ENCODE peak calls at places on chromosomes 3 and 15, in eight cellular contexts. One of them, this sample, is unnamed. For H3K79me2 and H3K36me3, the result is how much of the 10 kb centered on the place peaks cover.

GRCh38 chr3:114650808-114651207 is 357.0 kb downstream of the TIGIT start:
- DNase-seq in fibroblast of lung: peak
- DNase-seq in keratinocyte: peak
- DNase-seq in endothelial cell of umbilical vein: peak
- DNase-seq in H1: no peak
- DNase-seq in DND-41: no peak
- DNase-seq in astrocyte: peak
- DNase-seq in OCI-LY7: no peak
- DNase-seq in this sample: no peak

GRCh38 chr3:69484507-69485393 is 98.9 kb upstream of the FRMD4B start:
- DNase-seq in OCI-LY7: no peak
- DNase-seq in fibroblast of lung: no peak
- DNase-seq in DND-41: no peak
- DNase-seq in astrocyte: no peak
- DNase-seq in keratinocyte: no peak
- DNase-seq in H1: no peak
- DNase-seq in endothelial cell of umbilical vein: no peak
- DNase-seq in this sample: no peak

GRCh38 chr3:156479574-156479973 is 75.3 kb downstream of the SSR3 start:
- DNase-seq in keratinocyte: no peak
- DNase-seq in astrocyte: no peak
- DNase-seq in fibroblast of lung: no peak
- DNase-seq in DND-41: no peak
- DNase-seq in endothelial cell of umbilical vein: no peak
- DNase-seq in OCI-LY7: no peak
- DNase-seq in H1: no peak
- DNase-seq in this sample: no peak

GRCh38 chr3:148861277-148861869 is 3.7 kb upstream of the CPA3 start:
- DNase-seq in keratinocyte: peak
- DNase-seq in endothelial cell of umbilical vein: peak
- DNase-seq in OCI-LY7: peak
- DNase-seq in fibroblast of lung: peak
- DNase-seq in H1: no peak
- DNase-seq in astrocyte: no peak
- DNase-seq in DND-41: no peak
- DNase-seq in this sample: peak

GRCh38 chr3:70120360-70120966 is 120.9 kb downstream of the SAMMSON start:
- DNase-seq in endothelial cell of umbilical vein: peak
- DNase-seq in OCI-LY7: peak
- DNase-seq in H1: peak
- DNase-seq in astrocyte: peak
- DNase-seq in fibroblast of lung: peak
- DNase-seq in DND-41: peak
- DNase-seq in keratinocyte: peak
- DNase-seq in this sample: peak

GRCh38 chr3:49377483-49377882 is 19.3 kb upstream of the GPX1 start:
- DNase-seq in keratinocyte: no peak
- DNase-seq in OCI-LY7: peak
- DNase-seq in astrocyte: peak
- DNase-seq in H1: no peak
- DNase-seq in DND-41: peak
- DNase-seq in fibroblast of lung: no peak
- DNase-seq in endothelial cell of umbilical vein: no peak
- DNase-seq in this sample: no peak

GRCh38 chr15:50064674-50065073 is 54.4 kb downstream of the ATP8B4 start:
- DNase-seq in keratinocyte: no peak
- DNase-seq in DND-41: no peak
- DNase-seq in H1: no peak
- DNase-seq in endothelial cell of umbilical vein: no peak
- DNase-seq in OCI-LY7: no peak
- DNase-seq in astrocyte: no peak
- DNase-seq in fibroblast of lung: no peak
- DNase-seq in this sample: no peak

GRCh38 chr3:106299300-106300098 is 430.7 kb upstream of the CBLB start:
- DNase-seq in OCI-LY7: no peak
- DNase-seq in keratinocyte: no peak
- DNase-seq in fibroblast of lung: peak
- DNase-seq in endothelial cell of umbilical vein: peak
- DNase-seq in astrocyte: peak
- DNase-seq in DND-41: no peak
- DNase-seq in H1: no peak
- DNase-seq in this sample: no peak

GRCh38 chr3:31522152-31522551 is 10.6 kb upstream of the STT3B start:
- DNase-seq in DND-41: peak
- DNase-seq in H1: no peak
- DNase-seq in fibroblast of lung: no peak
- DNase-seq in keratinocyte: no peak
- DNase-seq in astrocyte: no peak
- DNase-seq in OCI-LY7: peak
- DNase-seq in endothelial cell of umbilical vein: no peak
- DNase-seq in this sample: no peak

GRCh38 chr3:59094446-59094845 is 44.6 kb upstream of the CFAP20DC start:
- DNase-seq in astrocyte: no peak
- DNase-seq in H1: no peak
- DNase-seq in fibroblast of lung: no peak
- DNase-seq in DND-41: no peak
- DNase-seq in OCI-LY7: no peak
- DNase-seq in keratinocyte: no peak
- DNase-seq in endothelial cell of umbilical vein: no peak
- DNase-seq in this sample: no peak

GRCh38 chr15:73700041-73700842 is 16.1 kb downstream of the CD276 start:
- DNase-seq in DND-41: peak
- DNase-seq in fibroblast of lung: peak
- DNase-seq in keratinocyte: no peak
- DNase-seq in H1: peak
- DNase-seq in astrocyte: peak
- DNase-seq in endothelial cell of umbilical vein: peak
- DNase-seq in OCI-LY7: peak
- DNase-seq in this sample: peak

GRCh38 chr3:47283193-47283537 is 421 bp downstream of the KLHL18 start:
- DNase-seq in endothelial cell of umbilical vein: peak
- DNase-seq in keratinocyte: no peak
- DNase-seq in H1: no peak
- DNase-seq in DND-41: no peak
- DNase-seq in OCI-LY7: peak
- DNase-seq in astrocyte: no peak
- DNase-seq in fibroblast of lung: no peak
- DNase-seq in this sample: no peak
- H3K79me2 ChIP-seq in endothelial cell of umbilical vein: half or more
- H3K79me2 ChIP-seq in keratinocyte: half or more
- H3K79me2 ChIP-seq in H1: under half
- H3K79me2 ChIP-seq in DND-41: half or more
- H3K79me2 ChIP-seq in OCI-LY7: under half
- H3K79me2 ChIP-seq in astrocyte: half or more
- H3K79me2 ChIP-seq in fibroblast of lung: under half
- H3K79me2 ChIP-seq in this sample: under half

DNA sequence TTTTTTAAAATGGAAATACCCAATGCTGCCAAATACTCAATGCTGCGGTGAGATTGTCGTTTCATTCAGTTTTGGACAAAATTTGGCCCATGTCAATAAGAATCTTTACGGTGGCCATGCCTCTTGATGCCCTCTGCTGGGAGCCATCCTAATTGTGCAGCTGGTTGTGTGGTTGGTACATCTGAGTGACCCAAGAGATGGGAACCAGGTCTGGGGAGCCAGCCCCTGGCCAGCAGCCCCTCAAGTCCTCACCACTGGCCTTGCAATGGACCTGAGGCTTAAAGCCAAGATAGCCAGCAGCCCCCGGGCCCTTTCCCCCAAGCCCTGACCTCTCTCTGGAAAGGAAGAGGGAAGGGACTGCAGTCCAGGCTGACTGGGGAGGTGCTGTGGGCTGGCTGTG is 36.4 kb upstream of the ESYT3 start:
- DNase-seq in fibroblast of lung: no peak
- DNase-seq in astrocyte: no peak
- DNase-seq in endothelial cell of umbilical vein: no peak
- DNase-seq in keratinocyte: no peak
- DNase-seq in H1: no peak
- DNase-seq in DND-41: no peak
- DNase-seq in OCI-LY7: no peak
- DNase-seq in this sample: no peak
- TF ChIP-seq CTCF in fibroblast of lung: no peak
- TF ChIP-seq CTCF in astrocyte: no peak
- TF ChIP-seq CTCF in endothelial cell of umbilical vein: no peak
- TF ChIP-seq CTCF in keratinocyte: peak
- TF ChIP-seq CTCF in H1: no peak
- TF ChIP-seq CTCF in DND-41: no peak
- TF ChIP-seq CTCF in OCI-LY7: peak
- TF ChIP-seq CTCF in this sample: peak

DNA sequence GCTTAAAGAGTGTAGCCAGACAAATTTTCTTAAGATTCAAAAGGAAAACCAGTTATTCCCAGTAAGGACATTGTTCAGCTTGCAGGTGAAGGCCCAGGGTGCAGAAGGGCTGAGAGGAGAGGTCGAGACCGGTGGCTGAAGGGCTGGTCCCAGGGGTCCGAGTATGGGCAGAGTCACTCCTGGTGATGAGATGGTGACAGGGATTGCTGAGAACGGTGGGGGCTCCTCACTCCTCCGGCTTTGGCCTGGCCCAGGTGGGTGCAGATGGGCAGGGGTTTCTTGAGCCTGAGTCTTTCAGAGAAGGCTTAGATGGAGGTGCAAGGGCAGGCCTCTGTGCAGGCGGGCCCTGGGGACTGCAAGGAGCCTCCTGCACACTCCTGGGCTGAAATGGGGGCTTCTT is 56.2 kb downstream of the ZNF445 start:
- DNase-seq in DND-41: no peak
- DNase-seq in fibroblast of lung: no peak
- DNase-seq in keratinocyte: no peak
- DNase-seq in endothelial cell of umbilical vein: no peak
- DNase-seq in astrocyte: no peak
- DNase-seq in OCI-LY7: no peak
- DNase-seq in H1: no peak
- DNase-seq in this sample: no peak
- H3K36me3 ChIP-seq in DND-41: under half
- H3K36me3 ChIP-seq in fibroblast of lung: under half
- H3K36me3 ChIP-seq in keratinocyte: under half
- H3K36me3 ChIP-seq in endothelial cell of umbilical vein: under half
- H3K36me3 ChIP-seq in astrocyte: under half
- H3K36me3 ChIP-seq in OCI-LY7: under half
- H3K36me3 ChIP-seq in H1: under half
- H3K36me3 ChIP-seq in this sample: under half

GRCh38 chr3:120438216-120438615 is 12.6 kb downstream of the FSTL1 start:
- DNase-seq in DND-41: no peak
- DNase-seq in fibroblast of lung: no peak
- DNase-seq in keratinocyte: no peak
- DNase-seq in endothelial cell of umbilical vein: no peak
- DNase-seq in H1: no peak
- DNase-seq in astrocyte: no peak
- DNase-seq in OCI-LY7: no peak
- DNase-seq in this sample: no peak

GRCh38 chr3:120438971-120439370 is 11.8 kb downstream of the FSTL1 start:
- DNase-seq in H1: no peak
- DNase-seq in endothelial cell of umbilical vein: peak
- DNase-seq in fibroblast of lung: peak
- DNase-seq in OCI-LY7: no peak
- DNase-seq in DND-41: no peak
- DNase-seq in keratinocyte: no peak
- DNase-seq in astrocyte: peak
- DNase-seq in this sample: peak

GRCh38 chr3:120435621-120436020 is 15.2 kb downstream of the FSTL1 start:
- DNase-seq in keratinocyte: peak
- DNase-seq in fibroblast of lung: no peak
- DNase-seq in astrocyte: peak
- DNase-seq in H1: no peak
- DNase-seq in endothelial cell of umbilical vein: peak
- DNase-seq in DND-41: no peak
- DNase-seq in OCI-LY7: no peak
- DNase-seq in this sample: no peak

GRCh38 chr3:120437559-120437958 is 13.2 kb downstream of the FSTL1 start:
- DNase-seq in keratinocyte: no peak
- DNase-seq in astrocyte: no peak
- DNase-seq in H1: no peak
- DNase-seq in DND-41: no peak
- DNase-seq in OCI-LY7: no peak
- DNase-seq in endothelial cell of umbilical vein: no peak
- DNase-seq in fibroblast of lung: no peak
- DNase-seq in this sample: no peak

GRCh38 chr3:120436523-120437050 is 14.2 kb downstream of the FSTL1 start:
- DNase-seq in H1: no peak
- DNase-seq in OCI-LY7: no peak
- DNase-seq in endothelial cell of umbilical vein: no peak
- DNase-seq in keratinocyte: no peak
- DNase-seq in DND-41: no peak
- DNase-seq in fibroblast of lung: no peak
- DNase-seq in astrocyte: no peak
- DNase-seq in this sample: no peak
- H3K79me2 ChIP-seq in H1: half or more
- H3K79me2 ChIP-seq in OCI-LY7: under half
- H3K79me2 ChIP-seq in endothelial cell of umbilical vein: half or more
- H3K79me2 ChIP-seq in keratinocyte: under half
- H3K79me2 ChIP-seq in DND-41: under half
- H3K79me2 ChIP-seq in fibroblast of lung: half or more
- H3K79me2 ChIP-seq in astrocyte: half or more
- H3K79me2 ChIP-seq in this sample: half or more

GRCh38 chr3:194311000-194311399 is 40.1 kb downstream of the CPN2 start:
- DNase-seq in H1: no peak
- DNase-seq in endothelial cell of umbilical vein: no peak
- DNase-seq in fibroblast of lung: no peak
- DNase-seq in keratinocyte: no peak
- DNase-seq in DND-41: no peak
- DNase-seq in OCI-LY7: no peak
- DNase-seq in astrocyte: no peak
- DNase-seq in this sample: no peak
- TF ChIP-seq CTCF in H1: no peak
- TF ChIP-seq CTCF in endothelial cell of umbilical vein: no peak
- TF ChIP-seq CTCF in fibroblast of lung: no peak
- TF ChIP-seq CTCF in keratinocyte: no peak
- TF ChIP-seq CTCF in DND-41: no peak
- TF ChIP-seq CTCF in OCI-LY7: no peak
- TF ChIP-seq CTCF in astrocyte: no peak
- TF ChIP-seq CTCF in this sample: no peak

GRCh38 chr3:11565932-11566331 is 77.8 kb downstream of the VGLL4 start:
- DNase-seq in endothelial cell of umbilical vein: no peak
- DNase-seq in keratinocyte: no peak
- DNase-seq in astrocyte: no peak
- DNase-seq in H1: no peak
- DNase-seq in OCI-LY7: no peak
- DNase-seq in DND-41: no peak
- DNase-seq in fibroblast of lung: no peak
- DNase-seq in this sample: no peak
- H3K36me3 ChIP-seq in endothelial cell of umbilical vein: under half
- H3K36me3 ChIP-seq in keratinocyte: under half
- H3K36me3 ChIP-seq in astrocyte: under half
- H3K36me3 ChIP-seq in H1: under half
- H3K36me3 ChIP-seq in OCI-LY7: under half
- H3K36me3 ChIP-seq in DND-41: half or more
- H3K36me3 ChIP-seq in fibroblast of lung: under half
- H3K36me3 ChIP-seq in this sample: under half

This sample was measured in neural progenitor cell.